ENCODE peak calls at places on chromosome 2, in four cellular contexts. L is K562, W is HepG2, M is GM12878. G is an unnamed sample.

GRCh38 chr2:5290911-5291546 is 401.2 kb upstream of the SOX11 start:
- DNase-seq in L (no peak), W (no peak), M (no peak), G (no peak)

GRCh38 chr2:98464772-98465310 is 20.2 kb downstream of the INPP4A start:
- DNase-seq in L (peak; percentile 35), W (no peak), M (peak; percentile 98), G (no peak)

GRCh38 chr2:109700680-109701274 is 86.6 kb downstream of the SOWAHC start:
- DNase-seq in L (no peak), W (no peak), M (no peak), G (no peak)

GRCh38 chr2:179461367-179461886 is 196.8 kb upstream of the SESTD1 start:
- DNase-seq in L (no peak), W (no peak), M (no peak), G (no peak)

GRCh38 chr2:188979730-188980123 is 5.6 kb downstream of the COL3A1 start:
- DNase-seq in L (no peak), W (no peak), M (no peak), G (no peak)

GRCh38 chr2:223697921-223698645 is 95.9 kb upstream of the SCG2 start:
- DNase-seq in L (no peak), W (no peak), M (no peak), G (no peak)

GRCh38 chr2:28188436-28188835 is 204.2 kb upstream of the FOSL2 start:
- DNase-seq in L (no peak), W (no peak), M (no peak), G (no peak)

GRCh38 chr2:9238927-9239326 is 32.3 kb downstream of the ASAP2 start:
- DNase-seq in L (no peak), W (no peak), M (no peak), G (no peak)

GRCh38 chr2:107062173-107062572 is 176.2 kb upstream of the ST6GAL2 start:
- DNase-seq in L (no peak), W (no peak), M (no peak), G (no peak)

GRCh38 chr2:71846072-71846471 is 301.6 kb downstream of the CYP26B1 start:
- DNase-seq in L (no peak), W (no peak), M (no peak), G (no peak)

GRCh38 chr2:45643543-45644542 is 7.6 kb upstream of the PRKCE start:
- DNase-seq in L (peak; percentile 75), W (peak; percentile 27), M (no peak), G (peak; percentile 92)

GRCh38 chr2:55901322-55901721 is 22.3 kb downstream of the EFEMP1 start:
- DNase-seq in L (peak; percentile 56), W (no peak), M (no peak), G (no peak)

GRCh38 chr2:167750675-167751074 is 496.7 kb downstream of the STK39 start:
- DNase-seq in L (no peak), W (no peak), M (no peak), G (no peak)

GRCh38 chr2:97734061-97734912 is 20.9 kb downstream of the ZAP70 start:
- DNase-seq in L (no peak), W (no peak), M (no peak), G (no peak)

GRCh38 chr2:72678036-72678435 is 147.8 kb downstream of the EXOC6B start:
- DNase-seq in L (no peak), W (no peak), M (no peak), G (no peak)

GRCh38 chr2:157856157-157856455 is 20.0 kb downstream of the ACVR1 start:
- DNase-seq in L (no peak), W (no peak), M (no peak), G (no peak)

GRCh38 chr2:137287934-137288639 is 522.7 kb downstream of the THSD7B start:
- DNase-seq in L (no peak), W (no peak), M (peak; percentile 30), G (no peak)

GRCh38 chr2:195445639-195446038 is 211.4 kb upstream of the SLC39A10 start:
- DNase-seq in L (no peak), W (no peak), M (no peak), G (no peak)

GRCh38 chr2:71892132-71892730 is 255.4 kb downstream of the CYP26B1 start:
- DNase-seq in L (no peak), W (no peak), M (no peak), G (peak; percentile 30)

GRCh38 chr2:37925063-37925897 is at the start of gene RMDN2:
- DNase-seq in L (peak; percentile 91), W (peak; percentile 97), M (peak; percentile 42), G (peak; percentile 94)

GRCh38 chr2:30677861-30678385 is 129.3 kb downstream of the CAPN13 start:
- DNase-seq in L (no peak), W (no peak), M (no peak), G (no peak)

GRCh38 chr2:47070920-47071824 is 83.9 kb downstream of the STPG4 start:
- DNase-seq in L (no peak), W (peak; percentile 93), M (peak; percentile 86), G (no peak)

GRCh38 chr2:160984426-160985077 is 175.7 kb upstream of the TANK start:
- DNase-seq in L (no peak), W (no peak), M (no peak), G (no peak)

GRCh38 chr2:186889291-186889886 is 40.4 kb upstream of the ZSWIM2 start:
- DNase-seq in L (no peak), W (no peak), M (no peak), G (no peak)

GRCh38 chr2:68366083-68366560 is 1.0 kb downstream of the PLEK start:
- DNase-seq in L (no peak), W (no peak), M (no peak), G (no peak)

GRCh38 chr2:8488001-8488738 is 193.7 kb upstream of the ID2 start:
- DNase-seq in L (no peak), W (no peak), M (peak; percentile 95), G (no peak)

GRCh38 chr2:96891591-96892333 is 21.9 kb upstream of the SEMA4C start:
- DNase-seq in L (peak; percentile 62), W (no peak), M (no peak), G (no peak)

GRCh38 chr2:126657636-126658315 is 1.8 kb downstream of the GYPC start:
- DNase-seq in L (peak; percentile 92), W (no peak), M (peak; percentile 61), G (peak; percentile 63)

GRCh38 chr2:58895849-58896248 is 654.7 kb upstream of the FANCL start:
- DNase-seq in L (no peak), W (no peak), M (no peak), G (no peak)

GRCh38 chr2:237129625-237130263 is 44.1 kb downstream of the COPS8 start:
- DNase-seq in L (no peak), W (no peak), M (no peak), G (no peak)
- TF ChIP-seq ATF2 in L (no peak), W (no peak), M (no peak), G (no peak)

DNA sequence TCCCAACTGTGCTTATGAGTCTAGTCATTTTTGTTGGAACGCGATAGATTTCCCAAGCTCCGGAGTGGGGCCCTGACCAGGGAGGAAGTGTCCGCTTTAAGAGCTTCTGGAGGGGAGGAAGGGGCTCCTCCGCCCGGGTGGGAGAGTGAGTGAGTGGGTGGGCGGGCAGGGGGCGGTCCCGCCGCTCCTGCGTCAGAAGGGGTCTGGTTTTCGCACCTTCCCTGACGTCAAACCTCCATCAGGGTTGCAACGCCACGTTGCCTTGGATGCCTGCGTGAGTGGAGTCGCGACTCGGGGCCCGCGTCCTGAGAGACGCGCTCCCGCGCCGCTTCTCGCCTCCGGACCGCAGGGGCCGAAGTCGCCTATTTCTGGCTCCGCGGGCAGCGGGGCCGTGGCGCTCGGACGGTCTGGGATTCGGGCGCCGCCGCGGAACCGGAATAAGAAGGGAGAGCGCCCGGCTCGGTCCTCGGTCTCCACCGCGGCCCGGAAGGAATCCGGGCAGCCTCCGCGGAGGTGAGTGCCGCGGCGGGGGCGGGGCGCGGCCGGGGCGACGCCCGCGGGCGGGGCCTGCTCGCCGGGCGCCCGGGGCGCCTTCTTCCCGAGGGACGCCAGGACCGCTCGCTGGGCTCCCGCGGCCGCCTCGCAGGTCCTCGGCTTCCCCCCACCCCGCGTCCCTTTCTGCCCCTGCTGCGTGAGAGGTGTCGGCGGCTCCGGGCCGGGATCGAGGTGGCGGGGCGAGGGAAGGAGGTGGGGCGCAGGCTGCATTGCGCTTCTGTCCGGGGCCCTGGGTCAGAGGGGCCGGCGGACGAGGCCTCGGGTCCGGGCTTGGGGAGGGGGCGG is at the start of gene ZDBF2:
- DNase-seq in L (peak; percentile 34), W (no peak), M (no peak), G (no peak)
- TF ChIP-seq EZH2 in L (no peak), W (no peak), M (no peak), G (no peak)

GRCh38 chr2:174142290-174142689 is 106.0 kb downstream of the OLA1 start:
- DNase-seq in L (no peak), W (no peak), M (no peak), G (no peak)
- TF ChIP-seq ATF2 in L (no peak), W (no peak), M (no peak), G (no peak)

DNA sequence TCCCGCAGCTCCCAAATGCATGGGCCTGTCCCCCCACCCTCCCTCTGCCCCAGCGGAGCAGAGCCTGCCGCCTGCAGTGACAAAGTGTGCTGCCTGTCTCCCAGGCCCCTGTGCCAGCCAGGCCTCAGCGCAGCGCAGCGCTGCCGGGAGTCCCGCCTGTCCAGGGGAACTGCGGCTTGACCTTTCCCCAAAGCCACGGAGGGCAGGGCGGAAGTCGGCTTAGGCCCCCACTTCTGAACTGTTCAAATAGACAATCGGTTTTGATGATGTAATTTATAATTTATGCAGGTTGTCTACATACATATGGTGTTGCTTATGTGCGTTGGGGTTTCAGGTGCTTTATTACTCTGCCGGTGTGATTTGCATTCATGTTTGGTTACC is 7.1 kb downstream of the GBX2 start:
- DNase-seq in L (no peak), W (no peak), M (no peak), G (peak; percentile 62)
- TF ChIP-seq EZH2 in L (no peak), W (no peak), M (no peak), G (peak; percentile 55)

GRCh38 chr2:88230912-88231311 is 60.8 kb downstream of the THNSL2 start:
- DNase-seq in L (no peak), W (no peak), M (no peak), G (no peak)

GRCh38 chr2:88234760-88235159 is 64.6 kb downstream of the THNSL2 start:
- DNase-seq in L (peak; percentile 27), W (no peak), M (no peak), G (no peak)

GRCh38 chr2:88227446-88227845 is 57.3 kb downstream of the THNSL2 start:
- DNase-seq in L (no peak), W (no peak), M (no peak), G (no peak)

GRCh38 chr2:88235987-88236386 is 65.8 kb downstream of the THNSL2 start:
- DNase-seq in L (no peak), W (no peak), M (no peak), G (no peak)

GRCh38 chr2:88233216-88233615 is 63.1 kb downstream of the THNSL2 start:
- DNase-seq in L (no peak), W (no peak), M (no peak), G (no peak)
- TF ChIP-seq ATF2 in L (no peak), W (no peak), M (no peak), G (no peak)

DNA sequence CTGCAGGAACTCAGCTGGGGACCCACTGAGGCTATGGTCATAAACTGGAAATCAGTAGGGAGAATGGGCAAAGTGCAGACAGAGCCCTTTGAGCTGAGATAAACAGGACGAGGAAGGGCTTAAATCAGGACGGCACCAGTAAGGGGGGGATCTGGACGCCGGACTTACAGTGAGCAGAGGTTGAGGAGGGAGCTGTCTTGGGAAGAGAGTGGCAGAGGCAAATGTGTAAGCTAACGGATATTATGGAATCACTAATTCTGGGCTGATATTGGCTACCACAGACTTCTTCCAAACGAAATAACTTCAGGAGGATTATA is 540 bp downstream of the CYP27A1 start:
- DNase-seq in L (no peak), W (peak; percentile 74), M (no peak), G (no peak)
- TF ChIP-seq EZH2 in L (no peak), W (no peak), M (no peak), G (peak; percentile 16)

G was measured in H1.